ENCODE peak calls at places on chromosomes 6 and 20, in ten cellular contexts. A, F, D, K, X, J, U, N, P and T are unnamed samples.

GRCh38 chr6:146847426-146847825 is 248.7 kb downstream of the ADGB start:
- DNase-seq in A (no peak), F (no peak), D (no peak), K (no peak), X (no peak), J (no peak), U (no peak), N (no peak), P (no peak), T (no peak)

GRCh38 chr20:49214546-49214945 is 4.7 kb upstream of the DDX27 start:
- DNase-seq in A (no peak), F (no peak), D (no peak), K (no peak), X (no peak), J (no peak), U (no peak), N (no peak), P (no peak), T (no peak)

GRCh38 chr6:82506526-82506925 is 142.9 kb downstream of the TPBG start:
- DNase-seq in A (peak; percentile 61), F (no peak), D (no peak), K (peak; percentile 83), X (no peak), J (no peak), U (peak; percentile 20), N (no peak), P (no peak), T (peak; percentile 36)

GRCh38 chr6:96015321-96015790 is 418 bp upstream of the FUT9 start:
- DNase-seq in A (no peak), F (peak; percentile 49), D (no peak), K (no peak), X (no peak), J (peak; percentile 46), U (no peak), N (peak; percentile 16), P (no peak), T (peak; percentile 6)

GRCh38 chr20:40435146-40435545 is 253.9 kb downstream of the MAFB start:
- DNase-seq in A (no peak), F (no peak), D (no peak), K (no peak), X (no peak), J (no peak), U (no peak), N (no peak), P (no peak), T (no peak)

GRCh38 chr20:63625771-63626423 is 1.0 kb downstream of the GMEB2 start:
- DNase-seq in A (peak; percentile 12), F (peak; percentile 89), D (peak; percentile 75), K (peak; percentile 24), X (peak; percentile 42), J (peak; percentile 11), U (no peak), N (no peak), P (peak; percentile 34), T (no peak)

GRCh38 chr6:15887491-15888461 is 224.9 kb upstream of the DTNBP1 start:
- DNase-seq in A (no peak), F (no peak), D (no peak), K (no peak), X (no peak), J (no peak), U (peak; percentile 13), N (no peak), P (no peak), T (peak; percentile 70)

GRCh38 chr20:63703471-63703975 is 4.3 kb downstream of the ARFRP1 start:
- DNase-seq in A (no peak), F (peak; percentile 74), D (peak; percentile 64), K (no peak), X (no peak), J (no peak), U (no peak), N (peak; percentile 55), P (no peak), T (no peak)

GRCh38 chr6:166830185-166830890 is 126.0 kb downstream of the RNASET2 start:
- DNase-seq in A (no peak), F (no peak), D (no peak), K (no peak), X (no peak), J (no peak), U (no peak), N (no peak), P (no peak), T (no peak)

GRCh38 chr6:149567194-149567586 is 1.0 kb downstream of the GINM1 start:
- DNase-seq in A (no peak), F (no peak), D (no peak), K (no peak), X (no peak), J (no peak), U (no peak), N (no peak), P (no peak), T (no peak)

GRCh38 chr6:56909115-56909907 is 45.6 kb upstream of the BEND6 start:
- DNase-seq in A (peak; percentile 77), F (no peak), D (no peak), K (no peak), X (no peak), J (no peak), U (peak; percentile 44), N (no peak), P (no peak), T (no peak)

GRCh38 chr20:38126146-38126912 is 38.7 kb downstream of the TGM2 start:
- DNase-seq in A (no peak), F (no peak), D (peak; percentile 66), K (no peak), X (no peak), J (no peak), U (no peak), N (peak; percentile 56), P (no peak), T (no peak)

GRCh38 chr6:3532296-3532916 is 75.6 kb upstream of the SLC22A23 start:
- DNase-seq in A (no peak), F (peak; percentile 66), D (no peak), K (no peak), X (no peak), J (no peak), U (no peak), N (no peak), P (no peak), T (no peak)

GRCh38 chr6:156984178-156984738 is 207.1 kb downstream of the ARID1B start:
- DNase-seq in A (peak; percentile 45), F (no peak), D (no peak), K (no peak), X (no peak), J (no peak), U (peak; percentile 8), N (no peak), P (no peak), T (peak; percentile 21)

GRCh38 chr20:1242530-1242929 is 16.7 kb downstream of the RAD21L1 start:
- DNase-seq in A (peak; percentile 86), F (peak; percentile 61), D (no peak), K (peak; percentile 29), X (no peak), J (no peak), U (peak; percentile 34), N (no peak), P (no peak), T (peak; percentile 72)

GRCh38 chr6:140485740-140486467 is 1111.5 kb upstream of the CITED2 start:
- DNase-seq in A (peak; percentile 86), F (peak; percentile 63), D (peak; percentile 67), K (peak; percentile 69), X (no peak), J (no peak), U (peak; percentile 82), N (no peak), P (no peak), T (peak; percentile 70)

GRCh38 chr6:29631209-29631810 is 1.7 kb downstream of the GABBR1 start:
- DNase-seq in A (no peak), F (peak; percentile 61), D (no peak), K (no peak), X (no peak), J (no peak), U (no peak), N (no peak), P (no peak), T (no peak)

GRCh38 chr6:113833537-113833936 is 23.6 kb upstream of the MARCKS start:
- DNase-seq in A (peak; percentile 32), F (peak; percentile 39), D (no peak), K (no peak), X (no peak), J (no peak), U (peak; percentile 64), N (no peak), P (no peak), T (peak; percentile 18)

GRCh38 chr20:20521736-20522135 is 153.8 kb downstream of the INSM1 start:
- DNase-seq in A (no peak), F (no peak), D (no peak), K (no peak), X (no peak), J (no peak), U (no peak), N (no peak), P (no peak), T (no peak)

DNA sequence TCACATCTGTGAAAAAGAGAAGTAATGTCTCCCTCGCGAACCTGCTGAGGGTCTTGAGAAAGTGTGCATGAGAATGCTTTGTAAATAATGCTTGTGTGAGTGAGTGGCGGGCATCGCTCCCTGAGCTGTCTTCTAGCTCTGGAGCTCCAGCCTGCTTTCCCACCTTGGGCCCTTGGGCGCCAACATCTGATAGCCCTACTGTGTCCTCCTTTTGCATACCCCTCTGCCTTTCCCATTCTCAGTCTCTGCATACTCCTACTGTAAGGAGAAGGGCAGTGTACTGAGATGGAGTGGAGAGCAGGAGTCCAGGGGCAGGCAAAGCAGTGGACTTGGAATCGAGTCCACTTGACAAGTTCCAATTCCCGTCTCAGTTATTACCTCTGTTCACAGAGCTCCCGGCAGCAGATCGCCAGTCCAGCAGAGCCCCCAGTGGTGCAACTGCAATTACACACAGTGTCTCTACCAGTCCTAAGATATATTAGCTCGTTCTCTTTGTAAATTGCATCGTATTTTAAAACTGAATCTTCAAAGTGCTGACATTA is 855 bp upstream of the NCR2 start:
- DNase-seq in A (peak; percentile 16), F (peak; percentile 72), D (no peak), K (no peak), X (peak; percentile 51), J (no peak), U (no peak), N (no peak), P (no peak), T (no peak)
- TF ChIP-seq CTCF in A (peak; percentile 50), F (peak; percentile 17), D (no peak), K (no peak), X (peak; percentile 57), J (peak; percentile 20), U (no peak), N (no peak), P (no peak), T (peak; percentile 11)

GRCh38 chr6:136487746-136488145 is 62.5 kb downstream of the MAP7 start:
- DNase-seq in A (no peak), F (no peak), D (no peak), K (no peak), X (no peak), J (no peak), U (no peak), N (no peak), P (no peak), T (no peak)
- H3K27ac ChIP-seq in A (no peak overlapping the region), F (no peak overlapping the region), D (no peak overlapping the region), K (peak overlapping the region; percentile 40), X (no peak overlapping the region), J (no peak overlapping the region), U (no peak overlapping the region), N (no peak overlapping the region), P (no peak overlapping the region), T (no peak overlapping the region)

GRCh38 chr20:10651227-10651990 is 22.4 kb downstream of the JAG1 start:
- DNase-seq in A (no peak), F (no peak), D (no peak), K (no peak), X (no peak), J (no peak), U (no peak), N (no peak), P (no peak), T (no peak)
- H3K4me1 ChIP-seq in A (peaks cover 17% of the 10 kb centered on the region), F (peaks cover 61% of the 10 kb centered on the region), D (peaks cover 29% of the 10 kb centered on the region), K (peaks cover 26% of the 10 kb centered on the region), X (peaks cover 3% of the 10 kb centered on the region), J (peaks cover 55% of the 10 kb centered on the region), U (peaks cover 27% of the 10 kb centered on the region), N (peaks cover 31% of the 10 kb centered on the region), P (peaks cover 21% of the 10 kb centered on the region), T (peaks cover 33% of the 10 kb centered on the region)

GRCh38 chr6:5469101-5469846 is 208.0 kb downstream of the FARS2 start:
- DNase-seq in A (no peak), F (no peak), D (no peak), K (no peak), X (no peak), J (peak; percentile 67), U (no peak), N (no peak), P (no peak), T (no peak)
- TF ChIP-seq CTCF in A (no peak), F (no peak), D (no peak), K (no peak), X (no peak), J (no peak), U (no peak), N (no peak), P (no peak), T (no peak)